ENCODE peak calls at places on chromosomes 1 and 21, in seven cellular contexts. N is germinal center, G is ureter, I is LNCaP clone FGC, E is activated T-cell treated with anti-CD3 and anti-CD28 coated beads for 1 hour, P is AML-193, K is aorta. D is an unnamed sample.

GRCh38 chr1:31586376-31587327 is 10.3 kb downstream of the TINAGL1 start:
- DNase-seq in I (no peak), P (no peak), N (no peak), G (peak), E (no peak), K (no peak), D (no peak)

GRCh38 chr1:170164103-170164763 is 18.5 kb downstream of the NTMT2 start:
- DNase-seq in E (no peak), K (no peak), I (no peak), P (no peak), N (no peak), G (no peak), D (no peak)

GRCh38 chr1:215082532-215083407 is at the start of gene KCNK2:
- DNase-seq in E (no peak), N (no peak), P (no peak), G (peak), I (no peak), K (peak), D (no peak)

GRCh38 chr1:92016720-92017316 is 13.0 kb upstream of the EPHX4 start:
- DNase-seq in E (no peak), I (no peak), G (no peak), K (no peak), N (no peak), P (no peak), D (no peak)

GRCh38 chr1:208000001-208000400 is 89.1 kb upstream of the CD34 start:
- DNase-seq in G (no peak), E (no peak), N (no peak), K (no peak), P (no peak), I (no peak), D (no peak)

GRCh38 chr21:42280356-42281195 is 34.6 kb downstream of the TFF3 start:
- DNase-seq in I (no peak), G (no peak), E (no peak), K (no peak), N (no peak), P (no peak), D (no peak)

GRCh38 chr1:18332626-18333025 is 148.1 kb upstream of the KLHDC7A start:
- DNase-seq in K (no peak), G (no peak), N (no peak), I (no peak), E (no peak), P (no peak), D (no peak)

GRCh38 chr1:35461966-35462651 is 95.1 kb downstream of the KIAA0319L start:
- DNase-seq in G (no peak), N (no peak), I (no peak), E (no peak), K (no peak), P (no peak), D (no peak)

GRCh38 chr1:155085504-155086181 is 7.0 kb downstream of the EFNA3 start:
- DNase-seq in N (no peak), P (no peak), G (peak), I (no peak), E (peak), K (peak), D (no peak)

GRCh38 chr1:109790735-109791494 is 27.2 kb upstream of the EPS8L3 start:
- DNase-seq in E (peak), P (peak), I (no peak), N (peak), G (peak), K (peak), D (no peak)